ENCODE peak calls at places on chromosomes 7 and 10, in four cellular contexts. R is stimulated activated CD4-positive, alpha-beta T cell treated with anti-CD3 and anti-CD28 coated beads, Interleukin-4, amount 100 ng/mL, for 1 hour; J is activated T-cell treated with anti-CD3 and anti-CD28 coated beads, Interleukin-2, amount 50 U/mL, for 72 hours; P is BJ. H is an unnamed sample.
A peak's percentile ranks its signal among the peaks of the same experiment; 100 is the strongest.

GRCh38 chr10:89102710-89103109 is 104.4 kb downstream of the CH25H start:
- DNase-seq in R (no peak), P (no peak), J (no peak), H (no peak)

GRCh38 chr7:76003351-76003750 is 9.0 kb upstream of the TMEM120A start:
- DNase-seq in P (no peak), J (no peak), R (no peak), H (no peak)

GRCh38 chr7:100604976-100605911 is 3.1 kb downstream of the PCOLCE start:
- DNase-seq in J (peak; percentile 43), P (no peak), R (peak; percentile 44), H (no peak)

GRCh38 chr10:82340166-82340565 is 465.2 kb downstream of the NRG3 start:
- DNase-seq in P (no peak), R (no peak), J (no peak), H (no peak)

GRCh38 chr10:132847856-132848255 is 61.9 kb upstream of the NKX6-2 start:
- DNase-seq in P (no peak), R (no peak), J (no peak), H (no peak)

GRCh38 chr7:126302639-126303038 is 950.1 kb downstream of the GRM8 start:
- DNase-seq in J (no peak), R (no peak), P (no peak), H (no peak)

GRCh38 chr7:38932509-38933168 is 23.6 kb upstream of the VPS41 start:
- DNase-seq in R (peak; percentile 48), P (no peak), J (peak; percentile 60), H (peak; percentile 30)

GRCh38 chr10:29105516-29106215 is 183.2 kb upstream of the LYZL1 start:
- DNase-seq in J (no peak), P (peak; percentile 35), R (no peak), H (no peak)

GRCh38 chr7:24955313-24955712 is 24.7 kb downstream of the OSBPL3 start:
- DNase-seq in P (no peak), R (no peak), J (no peak), H (no peak)

GRCh38 chr10:113053091-113053490 is 103.0 kb downstream of the TCF7L2 start:
- DNase-seq in J (no peak), R (no peak), P (no peak), H (no peak)

GRCh38 chr10:116849271-116850057 is at the start of gene ENO4:
- DNase-seq in J (peak; percentile 34), P (peak; percentile 38), R (peak; percentile 45), H (peak; percentile 61)

GRCh38 chr10:9951481-9952257 is 1066.0 kb upstream of the CELF2 start:
- DNase-seq in J (no peak), P (peak; percentile 4), R (no peak), H (no peak)

GRCh38 chr10:113880236-113880635 is 25.8 kb downstream of the NHLRC2 start:
- DNase-seq in R (no peak), P (no peak), J (no peak), H (no peak)

GRCh38 chr10:82234173-82234572 is 359.2 kb downstream of the NRG3 start:
- DNase-seq in J (no peak), R (no peak), P (no peak), H (no peak)

GRCh38 chr10:72375585-72375984 is 20.9 kb upstream of the DNAJB12 start:
- DNase-seq in J (no peak), P (no peak), R (no peak), H (no peak)

GRCh38 chr7:79711660-79712059 is 258.2 kb upstream of the MAGI2 start:
- DNase-seq in J (no peak), R (no peak), P (no peak), H (no peak)

GRCh38 chr10:44393834-44394547 is 9.1 kb upstream of the CXCL12 start:
- DNase-seq in J (no peak), R (no peak), P (no peak), H (no peak)

GRCh38 chr10:3186365-3186764 is 13.8 kb upstream of the PITRM1 start:
- DNase-seq in R (peak; percentile 46), P (no peak), J (peak; percentile 50), H (no peak)

GRCh38 chr10:70500812-70501301 is 22.3 kb downstream of the PALD1 start:
- DNase-seq in P (no peak), J (no peak), R (no peak), H (no peak)

GRCh38 chr10:13775786-13776780 is 189.3 kb downstream of the PRPF18 start:
- DNase-seq in P (no peak), J (no peak), R (no peak), H (no peak)

GRCh38 chr7:104938741-104939390 is 75.1 kb upstream of the KMT2E start:
- DNase-seq in R (no peak), J (no peak), P (no peak), H (no peak)

GRCh38 chr7:27237735-27238334 is 4.8 kb upstream of the EVX1 start:
- DNase-seq in R (no peak), P (no peak), J (peak; percentile 19), H (no peak)

GRCh38 chr10:48456808-48457761 is 147.8 kb downstream of the ARHGAP22 start:
- DNase-seq in J (no peak), P (no peak), R (no peak), H (no peak)

GRCh38 chr10:78656815-78657621 is 411.7 kb upstream of the ZMIZ1 start:
- DNase-seq in R (no peak), P (no peak), J (no peak), H (no peak)

GRCh38 chr7:577971-578370 is 58.3 kb upstream of the PDGFA start:
- DNase-seq in P (no peak), J (no peak), R (no peak), H (no peak)